ENCODE peak calls at places on chromosomes 1 and 21, in eight cellular contexts. K is stimulated activated CD8-positive, alpha-beta memory T cell treated with anti-CD3 and anti-CD28 coated beads, Interleukin-12 subunit alpha, Interleukin-12 subunit beta, amount 100 ng/mL, for 4 hours; I is choroid plexus epithelial cell; L is dorsolateral prefrontal cortex; E is anterior cingulate cortex; H is activated CD8-positive, alpha-beta memory T cell treated with anti-CD3 and anti-CD28 coated beads for 1 hour; Q is brain microvascular endothelial cell; S is COR-L47. V is an unnamed sample.

GRCh38 chr1:175363046-175363445 is 170.5 kb upstream of the KIAA0040 start:
- DNase-seq in K (no peak), I (no peak), L (no peak), E (no peak), H (no peak), Q (no peak), S (no peak), V (no peak)

GRCh38 chr1:227388771-227389170 is 70.5 kb upstream of the CDC42BPA start:
- DNase-seq in K (no peak), I (no peak), L (no peak), E (no peak), H (no peak), Q (no peak), S (no peak), V (no peak)

GRCh38 chr1:53727461-53727860 is 11.5 kb downstream of the GLIS1 start:
- DNase-seq in K (no peak), I (no peak), L (no peak), E (no peak), H (no peak), Q (no peak), S (no peak), V (no peak)

GRCh38 chr1:240734001-240734400 is 122.0 kb upstream of the GREM2 start:
- DNase-seq in K (no peak), I (no peak), L (no peak), E (no peak), H (no peak), Q (no peak), S (no peak), V (no peak)

GRCh38 chr1:9293512-9294439 is 1.1 kb downstream of the SPSB1 start:
- DNase-seq in K (no peak), I (peak), L (no peak), E (no peak), H (no peak), Q (peak), S (no peak), V (no peak)

GRCh38 chr1:156104065-156104810 is 10.3 kb upstream of the LMNA start:
- DNase-seq in K (no peak), I (peak), L (no peak), E (no peak), H (no peak), Q (peak), S (peak), V (no peak)

GRCh38 chr21:14712121-14712520 is 166.0 kb upstream of the SAMSN1 start:
- DNase-seq in K (no peak), I (peak), L (no peak), E (no peak), H (no peak), Q (peak), S (no peak), V (no peak)

GRCh38 chr1:203580733-203581132 is 45.9 kb upstream of the ATP2B4 start:
- DNase-seq in K (no peak), I (no peak), L (no peak), E (no peak), H (no peak), Q (no peak), S (no peak), V (no peak)

GRCh38 chr21:44583800-44584147 is 3.4 kb upstream of the KRTAP10-5 start:
- DNase-seq in K (no peak), I (no peak), L (no peak), E (no peak), H (no peak), Q (no peak), S (peak), V (no peak)